ENCODE peak calls at places on chromosomes 7 and 10, in six cellular contexts. I, Z, N, W, H and Q are unnamed samples.

GRCh38 chr7:66258409-66258808 is 53.3 kb downstream of the TPST1 start:
- DNase-seq in Z (no peak), I (no peak), N (no peak), W (no peak), H (no peak), Q (no peak)

GRCh38 chr10:18738835-18739234 is 79.6 kb downstream of the ARL5B start:
- DNase-seq in H (no peak), Z (no peak), I (no peak), N (no peak), W (no peak), Q (no peak)

GRCh38 chr10:68096913-68097509 is 12.3 kb upstream of the MYPN start:
- DNase-seq in I (no peak), Z (no peak), W (peak), N (peak), H (no peak), Q (peak)

GRCh38 chr7:33862946-33863814 is 42.2 kb upstream of the BMPER start:
- DNase-seq in W (no peak), H (no peak), I (no peak), Z (no peak), N (no peak), Q (no peak)

GRCh38 chr10:121054876-121055275 is 203.7 kb downstream of the WDR11 start:
- DNase-seq in Z (no peak), W (peak), I (no peak), N (no peak), H (no peak), Q (no peak)

GRCh38 chr7:106514887-106515286 is 146.1 kb downstream of the CCDC71L start:
- DNase-seq in Z (no peak), I (no peak), H (no peak), W (no peak), N (no peak), Q (no peak)

GRCh38 chr7:158995514-158995913 is 139.2 kb downstream of the DYNC2I1 start:
- DNase-seq in I (no peak), W (no peak), N (no peak), H (no peak), Z (no peak), Q (no peak)

GRCh38 chr7:2063562-2064360 is 169.0 kb downstream of the MAD1L1 start:
- DNase-seq in N (peak), I (no peak), H (no peak), W (peak), Z (no peak), Q (peak)

GRCh38 chr7:101210143-101210542 is 7.2 kb downstream of the PLOD3 start:
- DNase-seq in I (no peak), N (no peak), W (no peak), H (no peak), Z (no peak), Q (no peak)

GRCh38 chr7:148031019-148031418 is 559.5 kb upstream of the C7orf33 start:
- DNase-seq in I (no peak), Z (no peak), W (no peak), N (no peak), H (no peak), Q (no peak)

GRCh38 chr7:150897502-150898474 is 45.5 kb downstream of the AOC1 start:
- DNase-seq in Z (no peak), H (peak), N (no peak), I (peak), W (no peak), Q (no peak)

GRCh38 chr7:16646427-16647081 is 573 bp downstream of the BZW2 start:
- DNase-seq in N (no peak), I (no peak), H (peak), Z (no peak), W (no peak), Q (peak)

GRCh38 chr7:135808206-135808605 is 59.6 kb upstream of the FAM180A start:
- DNase-seq in H (no peak), I (no peak), W (no peak), Z (no peak), N (no peak), Q (peak)

GRCh38 chr7:133369130-133369529 is 116.3 kb downstream of the EXOC4 start:
- DNase-seq in N (no peak), H (no peak), Z (no peak), I (no peak), W (no peak), Q (no peak)

GRCh38 chr7:90119178-90119971 is 34.9 kb upstream of the STEAP1 start:
- DNase-seq in N (peak), H (no peak), W (no peak), I (no peak), Z (no peak), Q (peak)

DNA sequence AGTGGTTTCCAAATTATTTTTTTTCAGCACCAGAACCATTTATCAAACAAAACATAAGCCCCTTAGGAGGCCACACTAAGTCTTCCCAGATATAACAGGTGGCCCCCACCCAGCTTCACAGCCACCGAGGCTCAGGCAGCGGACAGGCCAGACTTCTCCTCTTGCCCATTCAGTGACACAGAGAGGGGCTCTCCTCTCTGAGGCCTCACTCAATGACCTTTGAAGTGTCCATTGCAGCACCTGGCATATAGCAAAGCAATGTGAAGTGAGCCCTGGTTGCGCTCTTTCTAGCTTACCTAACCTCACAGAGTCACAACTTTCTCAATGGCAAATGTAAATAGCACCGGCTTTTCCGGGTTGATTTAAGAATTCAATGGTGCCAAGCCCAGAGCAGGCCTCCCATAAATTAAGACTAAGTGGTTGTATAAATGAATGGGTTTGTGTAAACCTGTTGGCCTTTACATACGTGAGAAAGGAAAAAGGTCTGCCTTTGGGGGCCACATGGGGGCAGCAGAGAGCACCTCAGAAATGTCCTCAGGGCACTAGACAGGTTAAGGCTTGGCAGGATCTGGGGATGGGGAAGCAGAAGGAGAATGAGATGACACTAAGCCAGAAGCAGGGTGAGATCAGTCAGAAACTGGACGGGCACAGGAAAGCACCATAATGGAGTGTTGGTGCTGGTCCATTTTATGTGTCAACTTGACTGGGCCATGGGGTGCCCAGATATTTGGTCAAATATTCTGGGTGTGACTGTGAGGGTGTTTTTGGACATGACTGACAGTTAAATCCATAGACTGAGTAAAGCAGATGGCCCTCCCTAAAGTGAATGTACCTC is 59.1 kb downstream of the FRMPD2 start:
- DNase-seq in I (no peak), H (peak), Z (no peak), W (peak), N (peak), Q (peak)
- TF ChIP-seq CTCF in I (peak), H (peak), Z (no peak), W (no peak), N (peak), Q (peak)

GRCh38 chr7:77696057-77696642 is at the start of gene RSBN1L:
- DNase-seq in Z (peak), I (peak), H (peak), N (peak), W (peak), Q (peak)
- TF ChIP-seq CTCF in Z (no peak), I (peak), H (peak), N (no peak), W (no peak), Q (no peak)

GRCh38 chr10:48595533-48595932 is 9.3 kb downstream of the ARHGAP22 start:
- DNase-seq in N (no peak), Z (no peak), W (no peak), H (no peak), I (no peak), Q (no peak)
- TF ChIP-seq CTCF in N (no peak), Z (no peak), W (no peak), H (no peak), I (no peak), Q (no peak)

DNA sequence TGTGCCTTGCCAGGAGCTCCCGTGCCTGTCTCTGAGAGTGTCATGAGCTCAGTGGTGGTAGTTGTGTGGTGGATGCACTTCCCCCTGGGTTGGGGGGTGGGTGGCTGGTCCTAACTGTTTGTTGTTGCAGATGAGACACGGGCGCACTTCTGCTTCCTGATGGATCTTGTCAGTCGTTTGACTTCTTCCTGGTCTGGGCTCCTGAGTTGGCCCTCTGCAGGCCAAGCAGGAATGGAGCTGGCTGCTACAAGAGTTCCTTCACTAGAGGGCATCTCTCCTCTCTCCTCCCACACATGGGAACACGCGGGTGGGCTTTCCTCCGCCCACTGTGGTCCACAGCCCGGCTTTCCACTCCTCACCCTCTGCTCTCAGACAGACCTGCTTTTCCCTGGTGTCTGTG is 82.0 kb downstream of the BMS1 start:
- DNase-seq in Z (no peak), N (no peak), I (no peak), W (no peak), H (no peak), Q (no peak)
- TF ChIP-seq CTCF in Z (no peak), N (no peak), I (peak), W (no peak), H (no peak), Q (no peak)

DNA sequence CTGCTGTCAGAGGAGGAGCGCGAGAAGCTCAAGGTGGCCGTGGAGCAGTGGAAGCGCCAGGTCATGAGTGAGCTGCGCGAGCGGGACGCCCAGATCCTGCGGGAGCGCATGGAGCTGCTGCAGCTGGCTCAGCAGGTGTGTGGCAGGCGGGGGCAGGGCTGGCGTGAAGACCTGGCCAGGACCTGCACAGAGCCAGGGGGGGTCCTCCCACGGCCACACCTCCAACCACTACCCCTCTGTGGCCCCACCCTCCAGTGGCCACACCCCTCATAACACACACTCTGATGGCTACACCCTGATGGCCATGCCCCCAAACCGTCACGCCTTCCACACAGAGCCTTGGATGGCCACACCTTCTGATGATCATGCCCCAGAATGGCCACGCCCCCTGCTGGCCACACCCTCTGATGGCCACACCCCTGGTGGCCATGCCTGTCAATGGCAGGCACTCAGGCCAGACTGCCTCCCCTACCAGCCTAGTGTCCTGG is 23.4 kb upstream of the DPYSL4 start:
- DNase-seq in W (peak), I (no peak), N (no peak), Z (no peak), H (peak), Q (peak)
- TF ChIP-seq CTCF in W (no peak), I (peak), N (no peak), Z (no peak), H (no peak), Q (peak)